ENCODE peak calls at places on chromosomes 16 and 17, in seven cellular contexts. D, F, C, T, U, H and V are unnamed samples.

GRCh38 chr17:8935194-8935593 is 30.3 kb downstream of the PIK3R5 start:
- DNase-seq in D (no peak), F (no peak), C (no peak), T (peak), U (no peak), H (no peak), V (peak)

GRCh38 chr16:59164461-59164860 is 430.3 kb upstream of the GOT2 start:
- DNase-seq in D (no peak), F (peak), C (no peak), T (no peak), U (no peak), H (no peak), V (no peak)

GRCh38 chr16:27969574-27969973 is 93.9 kb downstream of the GSG1L start:
- DNase-seq in D (no peak), F (peak), C (no peak), T (no peak), U (no peak), H (no peak), V (no peak)

GRCh38 chr16:11224096-11224893 is 31.7 kb downstream of the SOCS1 start:
- DNase-seq in D (peak), F (no peak), C (peak), T (no peak), U (peak), H (no peak), V (peak)

GRCh38 chr17:82380860-82381702 is 9.5 kb downstream of the UTS2R start:
- DNase-seq in D (no peak), F (no peak), C (no peak), T (no peak), U (no peak), H (no peak), V (no peak)

GRCh38 chr17:64331946-64332493 is 58.6 kb downstream of the PECAM1 start:
- DNase-seq in D (peak), F (no peak), C (no peak), T (no peak), U (no peak), H (no peak), V (no peak)

GRCh38 chr17:76422406-76422805 is 30.5 kb downstream of the UBE2O start:
- DNase-seq in D (no peak), F (no peak), C (no peak), T (no peak), U (no peak), H (no peak), V (no peak)

GRCh38 chr16:53147500-53148065 is 92.8 kb downstream of the CHD9 start:
- DNase-seq in D (no peak), F (no peak), C (no peak), T (no peak), U (no peak), H (no peak), V (no peak)

GRCh38 chr17:50338645-50339044 is 7.3 kb upstream of the XYLT2 start:
- DNase-seq in D (no peak), F (no peak), C (no peak), T (no peak), U (no peak), H (no peak), V (no peak)

GRCh38 chr17:8649157-8650118 is 18.9 kb upstream of the MYH10 start:
- DNase-seq in D (peak), F (peak), C (no peak), T (no peak), U (no peak), H (peak), V (no peak)

GRCh38 chr17:37405955-37406634 is 541 bp downstream of the ACACA start:
- DNase-seq in D (no peak), F (peak), C (no peak), T (no peak), U (no peak), H (no peak), V (no peak)

GRCh38 chr16:11297492-11298142 is 16.5 kb upstream of the PRM1 start:
- DNase-seq in D (peak), F (peak), C (peak), T (peak), U (peak), H (no peak), V (peak)

GRCh38 chr17:49987681-49988441 is 7.2 kb downstream of the DLX3 start:
- DNase-seq in D (no peak), F (no peak), C (no peak), T (no peak), U (no peak), H (no peak), V (no peak)

GRCh38 chr16:76370344-76370743 is 93.1 kb downstream of the CNTNAP4 start:
- DNase-seq in D (no peak), F (no peak), C (no peak), T (no peak), U (no peak), H (no peak), V (no peak)

GRCh38 chr17:791807-792206 is 9.7 kb downstream of the MRM3 start:
- DNase-seq in D (no peak), F (no peak), C (no peak), T (no peak), U (no peak), H (no peak), V (no peak)

GRCh38 chr16:87729266-87729954 is 36.4 kb downstream of the KLHDC4 start:
- DNase-seq in D (peak), F (no peak), C (no peak), T (no peak), U (no peak), H (no peak), V (no peak)

GRCh38 chr16:85117418-85117817 is 5.1 kb upstream of the CIBAR2 start:
- DNase-seq in D (no peak), F (no peak), C (no peak), T (no peak), U (no peak), H (no peak), V (no peak)

GRCh38 chr16:85113913-85114312 is 1.6 kb upstream of the CIBAR2 start:
- DNase-seq in D (no peak), F (no peak), C (no peak), T (no peak), U (no peak), H (no peak), V (no peak)

GRCh38 chr16:85112364-85112763 is at the start of gene CIBAR2:
- DNase-seq in D (no peak), F (no peak), C (no peak), T (no peak), U (no peak), H (no peak), V (no peak)

GRCh38 chr16:85113168-85113733 is 979 bp upstream of the CIBAR2 start:
- DNase-seq in D (no peak), F (no peak), C (no peak), T (no peak), U (no peak), H (no peak), V (no peak)

DNA sequence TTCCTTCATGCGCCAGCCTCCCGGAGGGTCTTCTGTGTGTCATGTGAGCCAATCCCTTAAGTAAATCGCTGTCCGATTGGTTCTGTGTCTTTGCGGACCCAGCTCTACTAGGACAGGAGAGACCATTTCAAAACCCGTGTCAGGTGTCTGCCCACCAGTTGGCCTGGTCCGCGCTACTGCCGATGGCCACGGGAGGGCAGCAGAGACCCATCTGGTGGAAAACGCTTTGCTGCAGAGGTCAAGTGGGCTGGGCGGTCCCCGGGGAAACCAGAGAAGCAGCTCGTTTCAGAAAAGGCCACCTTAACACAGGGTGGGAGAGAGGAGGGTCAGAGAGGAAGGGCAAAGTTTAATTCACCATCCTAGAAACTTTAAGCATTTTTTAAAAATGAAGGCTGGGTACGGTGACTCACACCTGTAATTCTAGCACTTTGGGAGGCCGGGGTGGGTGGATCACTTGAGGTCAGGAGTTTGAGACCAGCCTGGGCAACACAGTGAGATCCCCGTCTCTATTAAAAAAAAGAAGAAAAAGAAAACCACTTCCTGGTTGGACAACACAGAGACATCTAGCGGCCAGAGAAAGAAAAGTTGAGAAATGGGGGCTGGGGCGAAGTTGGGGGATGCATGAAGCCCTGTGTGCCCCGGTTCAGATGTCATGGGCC is 2.8 kb upstream of the CIBAR2 start:
- DNase-seq in D (peak), F (peak), C (peak), T (peak), U (no peak), H (no peak), V (peak)
- H3K4me3 ChIP-seq in D (no peak), F (no peak), C (peak), T (no peak), U (peak), H (no peak), V (no peak)

GRCh38 chr16:660132-660458 is 7.8 kb upstream of the RHOT2 start:
- DNase-seq in D (no peak), F (no peak), C (no peak), T (no peak), U (no peak), H (no peak), V (no peak)
- H3K4me3 ChIP-seq in D (no peak), F (no peak), C (no peak), T (no peak), U (peak), H (no peak), V (no peak)

DNA sequence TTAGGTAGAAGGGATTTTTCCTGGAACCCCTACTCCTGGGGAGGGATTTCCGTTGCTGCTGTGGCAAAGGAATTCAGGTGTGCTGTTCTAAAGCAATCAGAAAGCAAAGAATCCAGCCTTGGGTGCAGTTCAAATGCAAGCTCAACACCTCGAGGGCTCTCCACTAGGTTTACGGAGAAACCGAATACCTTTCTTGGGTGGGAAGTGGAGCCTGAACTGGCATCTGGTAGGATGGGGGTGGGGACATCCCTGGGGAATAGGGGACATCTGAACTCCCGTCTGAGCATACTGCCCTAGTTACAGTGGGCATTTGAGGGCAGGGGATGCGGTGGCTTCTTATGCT is 1.5 kb downstream of the ARHGAP44 start:
- DNase-seq in D (no peak), F (no peak), C (no peak), T (no peak), U (no peak), H (no peak), V (no peak)
- H3K4me3 ChIP-seq in D (no peak), F (no peak), C (peak), T (peak), U (no peak), H (no peak), V (peak)

GRCh38 chr17:21168555-21168865 is 41.7 kb downstream of the DHRS7B start:
- DNase-seq in D (no peak), F (no peak), C (no peak), T (no peak), U (no peak), H (no peak), V (no peak)

GRCh38 chr17:21165922-21166598 is 39.3 kb downstream of the DHRS7B start:
- DNase-seq in D (peak), F (no peak), C (peak), T (no peak), U (no peak), H (no peak), V (no peak)

GRCh38 chr17:21164226-21165019 is 37.7 kb downstream of the DHRS7B start:
- DNase-seq in D (no peak), F (peak), C (no peak), T (no peak), U (no peak), H (no peak), V (no peak)

GRCh38 chr17:21167303-21167702 is 40.5 kb downstream of the DHRS7B start:
- DNase-seq in D (no peak), F (no peak), C (no peak), T (no peak), U (no peak), H (no peak), V (no peak)

DNA sequence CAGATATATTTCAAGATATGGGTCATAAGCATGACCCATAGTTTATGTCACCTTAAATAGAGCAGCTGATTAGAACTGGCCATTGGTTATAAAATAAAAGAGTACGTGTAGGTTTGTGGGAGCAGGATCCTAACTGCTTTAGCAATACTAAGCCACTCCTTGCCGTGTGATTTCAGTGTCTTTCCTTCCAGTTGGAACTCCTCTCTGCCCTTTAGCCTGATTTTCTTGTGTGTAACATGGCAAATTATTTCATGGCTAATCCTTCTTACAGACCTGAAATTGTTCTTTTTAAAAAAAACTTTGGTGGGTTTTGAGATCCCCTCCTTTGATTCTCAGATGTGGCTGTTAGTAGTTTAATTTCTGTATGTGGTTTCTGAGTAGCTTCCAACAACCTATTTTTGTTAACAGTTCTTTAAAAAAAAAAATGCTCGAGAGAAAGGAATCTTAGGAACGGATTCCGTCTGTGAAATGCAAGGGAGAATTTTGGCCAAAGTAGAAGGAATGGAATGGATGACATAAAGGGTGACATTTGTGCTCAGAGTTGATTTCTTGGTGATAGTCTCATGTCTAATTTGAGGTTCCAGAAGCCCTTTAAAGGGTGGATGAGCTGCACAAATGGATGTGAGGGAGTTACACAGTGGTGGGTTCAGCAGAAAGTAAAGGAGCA is 40.0 kb downstream of the DHRS7B start:
- DNase-seq in D (no peak), F (peak), C (no peak), T (no peak), U (no peak), H (no peak), V (no peak)
- H3K4me3 ChIP-seq in D (no peak), F (no peak), C (no peak), T (no peak), U (no peak), H (no peak), V (no peak)

DNA sequence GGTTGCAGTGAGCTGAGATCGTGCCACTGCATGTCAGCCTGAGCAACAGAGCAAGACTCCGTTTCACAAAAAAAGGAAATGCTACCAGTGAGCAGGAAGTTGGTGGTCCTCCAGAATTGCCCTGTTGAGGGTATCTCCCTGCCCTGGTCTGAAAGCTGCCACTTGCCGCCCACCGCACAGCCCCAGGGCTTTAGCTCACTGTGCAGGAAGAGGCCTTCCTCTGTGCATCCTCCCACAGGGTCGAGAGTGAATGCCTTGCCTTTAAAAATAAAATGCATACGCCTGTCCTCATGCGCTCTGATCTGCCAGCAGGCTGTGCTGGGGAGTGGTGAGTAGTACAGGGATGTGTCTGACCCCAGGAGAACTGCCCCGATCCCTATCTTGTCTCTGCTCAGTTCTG is 587.5 kb downstream of the MAF start:
- DNase-seq in D (no peak), F (no peak), C (no peak), T (no peak), U (no peak), H (no peak), V (peak)
- H3K4me3 ChIP-seq in D (no peak), F (no peak), C (no peak), T (no peak), U (no peak), H (no peak), V (no peak)

GRCh38 chr16:81401035-81401950 is 43.3 kb upstream of the CMIP start:
- DNase-seq in D (peak), F (peak), C (peak), T (no peak), U (no peak), H (no peak), V (no peak)
- H3K4me3 ChIP-seq in D (no peak), F (no peak), C (no peak), T (no peak), U (no peak), H (no peak), V (no peak)

DNA sequence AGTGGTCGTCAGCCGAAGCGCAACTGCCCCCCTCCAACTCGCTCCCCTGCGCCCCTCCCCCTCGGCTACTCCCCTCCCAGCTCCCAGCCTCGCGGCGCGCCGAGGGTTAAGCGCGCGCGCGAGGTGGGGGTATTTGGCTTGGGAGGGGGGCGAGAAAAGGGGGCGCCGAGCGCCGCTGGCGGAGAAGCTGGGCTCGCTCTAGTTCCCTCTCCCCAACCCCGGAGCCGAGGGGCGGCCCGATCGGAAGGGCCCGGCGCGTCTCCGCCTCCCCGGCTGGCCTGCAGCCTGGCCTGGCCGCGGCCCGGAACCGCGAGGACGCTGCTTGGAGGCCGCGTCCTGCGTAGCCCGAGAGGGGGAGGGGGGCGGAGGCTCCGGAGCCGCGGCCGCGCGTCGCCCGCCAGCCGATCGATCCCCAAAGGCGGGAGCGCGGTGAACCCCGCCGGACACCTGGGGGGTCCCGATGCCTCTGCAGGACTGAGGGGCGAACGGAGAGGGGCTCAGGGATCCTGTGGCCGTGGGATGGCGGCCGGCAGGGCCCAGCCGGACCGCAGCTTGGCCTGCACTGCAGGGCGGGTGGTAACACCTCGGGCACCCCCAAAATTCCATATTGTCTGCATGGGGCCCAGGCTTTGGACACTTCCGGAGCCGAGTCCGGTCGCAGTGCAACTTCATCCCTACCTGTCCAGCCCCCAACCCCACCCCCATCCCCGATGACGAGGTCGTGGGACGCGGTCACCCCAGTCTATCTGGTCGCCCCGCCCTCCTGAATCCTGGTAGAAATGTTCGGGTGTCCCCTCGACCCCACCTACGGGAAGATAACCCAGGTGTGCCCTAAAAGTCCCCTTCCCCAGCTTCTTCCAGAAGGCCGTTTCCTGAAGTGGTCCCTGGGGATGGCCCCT is 4.9 kb upstream of the CBX4 start:
- DNase-seq in D (peak), F (peak), C (no peak), T (no peak), U (no peak), H (no peak), V (no peak)
- H3K4me3 ChIP-seq in D (peak), F (peak), C (peak), T (no peak), U (peak), H (peak), V (peak)